ENCODE peak calls at places on chromosomes 6 and 20, in nine cellular contexts. One of them, this sample, is unnamed.

GRCh38 chr6:145278163-145278807 is 457.0 kb downstream of the EPM2A start:
- DNase-seq in dorsolateral prefrontal cortex: no peak
- DNase-seq in astrocyte: peak; percentile 68
- DNase-seq in PC-9: no peak
- DNase-seq in H9: no peak
- DNase-seq in activated T-helper 1 cell treated with Interleukin-2 at 50 U/mL for 16 hours: no peak
- DNase-seq in glomerular endothelial cell: no peak
- DNase-seq in GOT3: no peak
- DNase-seq in NCI-H510A treated with DMSO at 0.1 percent for 48 hours: no peak
- DNase-seq in this sample: no peak

GRCh38 chr6:41367700-41368099 is 32.3 kb downstream of the NCR2 start:
- DNase-seq in dorsolateral prefrontal cortex: peak; percentile 49
- DNase-seq in astrocyte: peak; percentile 29
- DNase-seq in PC-9: peak; percentile 37
- DNase-seq in H9: peak; percentile 88
- DNase-seq in activated T-helper 1 cell treated with Interleukin-2 at 50 U/mL for 16 hours: no peak
- DNase-seq in glomerular endothelial cell: no peak
- DNase-seq in GOT3: no peak
- DNase-seq in NCI-H510A treated with DMSO at 0.1 percent for 48 hours: peak; percentile 57
- DNase-seq in this sample: no peak

GRCh38 chr6:54624779-54625178 is 221.8 kb upstream of the FAM83B start:
- DNase-seq in dorsolateral prefrontal cortex: no peak
- DNase-seq in astrocyte: peak; percentile 98
- DNase-seq in PC-9: no peak
- DNase-seq in H9: no peak
- DNase-seq in activated T-helper 1 cell treated with Interleukin-2 at 50 U/mL for 16 hours: no peak
- DNase-seq in glomerular endothelial cell: no peak
- DNase-seq in GOT3: no peak
- DNase-seq in NCI-H510A treated with DMSO at 0.1 percent for 48 hours: no peak
- DNase-seq in this sample: no peak

GRCh38 chr6:4253604-4254211 is 118.3 kb upstream of the ECI2 start:
- DNase-seq in dorsolateral prefrontal cortex: no peak
- DNase-seq in astrocyte: peak; percentile 54
- DNase-seq in PC-9: no peak
- DNase-seq in H9: no peak
- DNase-seq in activated T-helper 1 cell treated with Interleukin-2 at 50 U/mL for 16 hours: no peak
- DNase-seq in glomerular endothelial cell: peak; percentile 73
- DNase-seq in GOT3: no peak
- DNase-seq in NCI-H510A treated with DMSO at 0.1 percent for 48 hours: peak; percentile 36
- DNase-seq in this sample: no peak

GRCh38 chr6:108874470-108875160 is 26.4 kb downstream of the ARMC2 start:
- DNase-seq in dorsolateral prefrontal cortex: no peak
- DNase-seq in astrocyte: no peak
- DNase-seq in PC-9: no peak
- DNase-seq in H9: no peak
- DNase-seq in activated T-helper 1 cell treated with Interleukin-2 at 50 U/mL for 16 hours: no peak
- DNase-seq in glomerular endothelial cell: no peak
- DNase-seq in GOT3: no peak
- DNase-seq in NCI-H510A treated with DMSO at 0.1 percent for 48 hours: no peak
- DNase-seq in this sample: no peak

GRCh38 chr6:2016040-2016439 is 229.4 kb downstream of the GMDS start:
- DNase-seq in dorsolateral prefrontal cortex: no peak
- DNase-seq in astrocyte: no peak
- DNase-seq in PC-9: no peak
- DNase-seq in H9: no peak
- DNase-seq in activated T-helper 1 cell treated with Interleukin-2 at 50 U/mL for 16 hours: no peak
- DNase-seq in glomerular endothelial cell: no peak
- DNase-seq in GOT3: no peak
- DNase-seq in NCI-H510A treated with DMSO at 0.1 percent for 48 hours: no peak
- DNase-seq in this sample: no peak

GRCh38 chr6:28137458-28138020 is 4.1 kb upstream of the ZKSCAN8 start:
- DNase-seq in dorsolateral prefrontal cortex: no peak
- DNase-seq in astrocyte: peak; percentile 3
- DNase-seq in PC-9: no peak
- DNase-seq in H9: no peak
- DNase-seq in activated T-helper 1 cell treated with Interleukin-2 at 50 U/mL for 16 hours: no peak
- DNase-seq in glomerular endothelial cell: no peak
- DNase-seq in GOT3: no peak
- DNase-seq in NCI-H510A treated with DMSO at 0.1 percent for 48 hours: no peak
- DNase-seq in this sample: no peak

GRCh38 chr6:75581231-75581630 is 20.4 kb upstream of the SENP6 start:
- DNase-seq in dorsolateral prefrontal cortex: no peak
- DNase-seq in astrocyte: no peak
- DNase-seq in PC-9: no peak
- DNase-seq in H9: no peak
- DNase-seq in activated T-helper 1 cell treated with Interleukin-2 at 50 U/mL for 16 hours: no peak
- DNase-seq in glomerular endothelial cell: no peak
- DNase-seq in GOT3: no peak
- DNase-seq in NCI-H510A treated with DMSO at 0.1 percent for 48 hours: no peak
- DNase-seq in this sample: no peak

GRCh38 chr20:61905781-61906523 is 159.7 kb downstream of the TAF4 start:
- DNase-seq in dorsolateral prefrontal cortex: no peak
- DNase-seq in astrocyte: no peak
- DNase-seq in PC-9: no peak
- DNase-seq in H9: no peak
- DNase-seq in activated T-helper 1 cell treated with Interleukin-2 at 50 U/mL for 16 hours: no peak
- DNase-seq in glomerular endothelial cell: no peak
- DNase-seq in GOT3: no peak
- DNase-seq in NCI-H510A treated with DMSO at 0.1 percent for 48 hours: no peak
- DNase-seq in this sample: no peak

GRCh38 chr6:100657678-100658330 is 193.1 kb upstream of the SIM1 start:
- DNase-seq in dorsolateral prefrontal cortex: no peak
- DNase-seq in astrocyte: no peak
- DNase-seq in PC-9: peak; percentile 56
- DNase-seq in H9: no peak
- DNase-seq in activated T-helper 1 cell treated with Interleukin-2 at 50 U/mL for 16 hours: no peak
- DNase-seq in glomerular endothelial cell: no peak
- DNase-seq in GOT3: no peak
- DNase-seq in NCI-H510A treated with DMSO at 0.1 percent for 48 hours: peak; percentile 43
- DNase-seq in this sample: no peak

GRCh38 chr6:154331750-154332149 is 24.9 kb downstream of the IPCEF1 start:
- DNase-seq in dorsolateral prefrontal cortex: no peak
- DNase-seq in astrocyte: no peak
- DNase-seq in PC-9: no peak
- DNase-seq in H9: no peak
- DNase-seq in activated T-helper 1 cell treated with Interleukin-2 at 50 U/mL for 16 hours: no peak
- DNase-seq in glomerular endothelial cell: no peak
- DNase-seq in GOT3: no peak
- DNase-seq in NCI-H510A treated with DMSO at 0.1 percent for 48 hours: no peak
- DNase-seq in this sample: no peak

GRCh38 chr20:653110-653589 is at the start of gene SRXN1:
- DNase-seq in dorsolateral prefrontal cortex: peak; percentile 83
- DNase-seq in astrocyte: peak; percentile 86
- DNase-seq in PC-9: peak; percentile 76
- DNase-seq in H9: peak; percentile 89
- DNase-seq in activated T-helper 1 cell treated with Interleukin-2 at 50 U/mL for 16 hours: peak; percentile 73
- DNase-seq in glomerular endothelial cell: no peak
- DNase-seq in GOT3: peak; percentile 86
- DNase-seq in NCI-H510A treated with DMSO at 0.1 percent for 48 hours: peak; percentile 75
- DNase-seq in this sample: peak; percentile 47

GRCh38 chr6:27422651-27423332 is 34.2 kb downstream of the ZNF391 start:
- DNase-seq in dorsolateral prefrontal cortex: no peak
- DNase-seq in astrocyte: no peak
- DNase-seq in PC-9: no peak
- DNase-seq in H9: peak; percentile 48
- DNase-seq in activated T-helper 1 cell treated with Interleukin-2 at 50 U/mL for 16 hours: no peak
- DNase-seq in glomerular endothelial cell: no peak
- DNase-seq in GOT3: no peak
- DNase-seq in NCI-H510A treated with DMSO at 0.1 percent for 48 hours: no peak
- DNase-seq in this sample: no peak

GRCh38 chr6:44020148-44020547 is 107.1 kb downstream of the MRPL14 start:
- DNase-seq in dorsolateral prefrontal cortex: no peak
- DNase-seq in astrocyte: no peak
- DNase-seq in PC-9: no peak
- DNase-seq in H9: no peak
- DNase-seq in activated T-helper 1 cell treated with Interleukin-2 at 50 U/mL for 16 hours: no peak
- DNase-seq in glomerular endothelial cell: no peak
- DNase-seq in GOT3: no peak
- DNase-seq in NCI-H510A treated with DMSO at 0.1 percent for 48 hours: no peak
- DNase-seq in this sample: no peak

GRCh38 chr6:36599791-36600209 is 5.6 kb downstream of the SRSF3 start:
- DNase-seq in dorsolateral prefrontal cortex: peak; percentile 34
- DNase-seq in astrocyte: peak; percentile 55
- DNase-seq in PC-9: no peak
- DNase-seq in H9: peak; percentile 79
- DNase-seq in activated T-helper 1 cell treated with Interleukin-2 at 50 U/mL for 16 hours: peak; percentile 45
- DNase-seq in glomerular endothelial cell: no peak
- DNase-seq in GOT3: no peak
- DNase-seq in NCI-H510A treated with DMSO at 0.1 percent for 48 hours: no peak
- DNase-seq in this sample: peak; percentile 18

GRCh38 chr6:139534472-139535115 is 160.1 kb upstream of the CITED2 start:
- DNase-seq in dorsolateral prefrontal cortex: no peak
- DNase-seq in astrocyte: no peak
- DNase-seq in PC-9: no peak
- DNase-seq in H9: no peak
- DNase-seq in activated T-helper 1 cell treated with Interleukin-2 at 50 U/mL for 16 hours: no peak
- DNase-seq in glomerular endothelial cell: no peak
- DNase-seq in GOT3: no peak
- DNase-seq in NCI-H510A treated with DMSO at 0.1 percent for 48 hours: peak; percentile 1
- DNase-seq in this sample: no peak

GRCh38 chr6:148629197-148629909 is 117.5 kb upstream of the UST start:
- DNase-seq in dorsolateral prefrontal cortex: no peak
- DNase-seq in astrocyte: no peak
- DNase-seq in PC-9: no peak
- DNase-seq in H9: no peak
- DNase-seq in activated T-helper 1 cell treated with Interleukin-2 at 50 U/mL for 16 hours: no peak
- DNase-seq in glomerular endothelial cell: no peak
- DNase-seq in GOT3: no peak
- DNase-seq in NCI-H510A treated with DMSO at 0.1 percent for 48 hours: peak; percentile 59
- DNase-seq in this sample: no peak

GRCh38 chr6:398558-399078 is 7.1 kb downstream of the IRF4 start:
- DNase-seq in dorsolateral prefrontal cortex: no peak
- DNase-seq in astrocyte: no peak
- DNase-seq in PC-9: no peak
- DNase-seq in H9: no peak
- DNase-seq in activated T-helper 1 cell treated with Interleukin-2 at 50 U/mL for 16 hours: no peak
- DNase-seq in glomerular endothelial cell: no peak
- DNase-seq in GOT3: no peak
- DNase-seq in NCI-H510A treated with DMSO at 0.1 percent for 48 hours: no peak
- DNase-seq in this sample: no peak

GRCh38 chr6:115370202-115370601 is 690.5 kb downstream of the FRK start:
- DNase-seq in dorsolateral prefrontal cortex: no peak
- DNase-seq in astrocyte: no peak
- DNase-seq in PC-9: no peak
- DNase-seq in H9: no peak
- DNase-seq in activated T-helper 1 cell treated with Interleukin-2 at 50 U/mL for 16 hours: no peak
- DNase-seq in glomerular endothelial cell: no peak
- DNase-seq in GOT3: no peak
- DNase-seq in NCI-H510A treated with DMSO at 0.1 percent for 48 hours: no peak
- DNase-seq in this sample: no peak

GRCh38 chr20:35743693-35744491 is 1.8 kb upstream of the RBM39 start:
- DNase-seq in dorsolateral prefrontal cortex: no peak
- DNase-seq in astrocyte: no peak
- DNase-seq in PC-9: no peak
- DNase-seq in H9: no peak
- DNase-seq in activated T-helper 1 cell treated with Interleukin-2 at 50 U/mL for 16 hours: no peak
- DNase-seq in glomerular endothelial cell: no peak
- DNase-seq in GOT3: no peak
- DNase-seq in NCI-H510A treated with DMSO at 0.1 percent for 48 hours: no peak
- DNase-seq in this sample: no peak

GRCh38 chr20:45354423-45355208 is 6.4 kb upstream of the SDC4 start:
- DNase-seq in dorsolateral prefrontal cortex: no peak
- DNase-seq in astrocyte: peak; percentile 95
- DNase-seq in PC-9: no peak
- DNase-seq in H9: no peak
- DNase-seq in activated T-helper 1 cell treated with Interleukin-2 at 50 U/mL for 16 hours: no peak
- DNase-seq in glomerular endothelial cell: no peak
- DNase-seq in GOT3: no peak
- DNase-seq in NCI-H510A treated with DMSO at 0.1 percent for 48 hours: no peak
- DNase-seq in this sample: no peak

GRCh38 chr20:58753267-58753928 is 60.8 kb downstream of the NPEPL1 start:
- DNase-seq in dorsolateral prefrontal cortex: no peak
- DNase-seq in astrocyte: no peak
- DNase-seq in PC-9: no peak
- DNase-seq in H9: peak; percentile 73
- DNase-seq in activated T-helper 1 cell treated with Interleukin-2 at 50 U/mL for 16 hours: no peak
- DNase-seq in glomerular endothelial cell: no peak
- DNase-seq in GOT3: no peak
- DNase-seq in NCI-H510A treated with DMSO at 0.1 percent for 48 hours: no peak
- DNase-seq in this sample: no peak

GRCh38 chr20:38218566-38218885 is 42.0 kb downstream of the KIAA1755 start:
- DNase-seq in dorsolateral prefrontal cortex: no peak
- DNase-seq in astrocyte: no peak
- DNase-seq in PC-9: no peak
- DNase-seq in H9: no peak
- DNase-seq in activated T-helper 1 cell treated with Interleukin-2 at 50 U/mL for 16 hours: no peak
- DNase-seq in glomerular endothelial cell: no peak
- DNase-seq in GOT3: no peak
- DNase-seq in NCI-H510A treated with DMSO at 0.1 percent for 48 hours: no peak
- DNase-seq in this sample: no peak

GRCh38 chr6:151292974-151293373 is 53.2 kb downstream of the AKAP12 start:
- DNase-seq in dorsolateral prefrontal cortex: no peak
- DNase-seq in astrocyte: peak; percentile 62
- DNase-seq in PC-9: no peak
- DNase-seq in H9: no peak
- DNase-seq in activated T-helper 1 cell treated with Interleukin-2 at 50 U/mL for 16 hours: no peak
- DNase-seq in glomerular endothelial cell: no peak
- DNase-seq in GOT3: no peak
- DNase-seq in NCI-H510A treated with DMSO at 0.1 percent for 48 hours: no peak
- DNase-seq in this sample: no peak

GRCh38 chr6:37324131-37325033 is 29.4 kb upstream of the RNF8 start:
- DNase-seq in dorsolateral prefrontal cortex: no peak
- DNase-seq in astrocyte: peak; percentile 27
- DNase-seq in PC-9: peak; percentile 72
- DNase-seq in H9: no peak
- DNase-seq in activated T-helper 1 cell treated with Interleukin-2 at 50 U/mL for 16 hours: no peak
- DNase-seq in glomerular endothelial cell: no peak
- DNase-seq in GOT3: no peak
- DNase-seq in NCI-H510A treated with DMSO at 0.1 percent for 48 hours: no peak
- DNase-seq in this sample: peak; percentile 26

GRCh38 chr6:100152201-100152600 is 158.2 kb upstream of the MCHR2 start:
- DNase-seq in dorsolateral prefrontal cortex: no peak
- DNase-seq in astrocyte: no peak
- DNase-seq in PC-9: no peak
- DNase-seq in H9: no peak
- DNase-seq in activated T-helper 1 cell treated with Interleukin-2 at 50 U/mL for 16 hours: no peak
- DNase-seq in glomerular endothelial cell: no peak
- DNase-seq in GOT3: no peak
- DNase-seq in NCI-H510A treated with DMSO at 0.1 percent for 48 hours: no peak
- DNase-seq in this sample: no peak

GRCh38 chr20:62815066-62815991 is 1.5 kb upstream of the COL9A3 start:
- DNase-seq in dorsolateral prefrontal cortex: no peak
- DNase-seq in astrocyte: peak; percentile 43
- DNase-seq in PC-9: peak; percentile 57
- DNase-seq in H9: peak; percentile 81
- DNase-seq in activated T-helper 1 cell treated with Interleukin-2 at 50 U/mL for 16 hours: no peak
- DNase-seq in glomerular endothelial cell: no peak
- DNase-seq in GOT3: no peak
- DNase-seq in NCI-H510A treated with DMSO at 0.1 percent for 48 hours: no peak
- DNase-seq in this sample: no peak

GRCh38 chr6:44630125-44631028 is 242.9 kb downstream of the CDC5L start:
- DNase-seq in dorsolateral prefrontal cortex: no peak
- DNase-seq in astrocyte: peak; percentile 63
- DNase-seq in PC-9: no peak
- DNase-seq in H9: peak; percentile 88
- DNase-seq in activated T-helper 1 cell treated with Interleukin-2 at 50 U/mL for 16 hours: no peak
- DNase-seq in glomerular endothelial cell: no peak
- DNase-seq in GOT3: peak; percentile 20
- DNase-seq in NCI-H510A treated with DMSO at 0.1 percent for 48 hours: peak; percentile 38
- DNase-seq in this sample: peak; percentile 43

GRCh38 chr6:11653028-11653583 is 115.6 kb downstream of the TMEM170B start:
- DNase-seq in dorsolateral prefrontal cortex: no peak
- DNase-seq in astrocyte: peak; percentile 93
- DNase-seq in PC-9: peak; percentile 69
- DNase-seq in H9: no peak
- DNase-seq in activated T-helper 1 cell treated with Interleukin-2 at 50 U/mL for 16 hours: no peak
- DNase-seq in glomerular endothelial cell: peak; percentile 99
- DNase-seq in GOT3: no peak
- DNase-seq in NCI-H510A treated with DMSO at 0.1 percent for 48 hours: no peak
- DNase-seq in this sample: peak; percentile 70

GRCh38 chr20:24608926-24609667 is 139.7 kb downstream of the SYNDIG1 start:
- DNase-seq in dorsolateral prefrontal cortex: no peak
- DNase-seq in astrocyte: no peak
- DNase-seq in PC-9: no peak
- DNase-seq in H9: no peak
- DNase-seq in activated T-helper 1 cell treated with Interleukin-2 at 50 U/mL for 16 hours: no peak
- DNase-seq in glomerular endothelial cell: no peak
- DNase-seq in GOT3: no peak
- DNase-seq in NCI-H510A treated with DMSO at 0.1 percent for 48 hours: no peak
- DNase-seq in this sample: no peak

GRCh38 chr20:36754656-36755222 is 8.8 kb upstream of the NDRG3 start:
- DNase-seq in dorsolateral prefrontal cortex: peak; percentile 50
- DNase-seq in astrocyte: peak; percentile 48
- DNase-seq in PC-9: peak; percentile 55
- DNase-seq in H9: peak; percentile 63
- DNase-seq in activated T-helper 1 cell treated with Interleukin-2 at 50 U/mL for 16 hours: peak; percentile 3
- DNase-seq in glomerular endothelial cell: no peak
- DNase-seq in GOT3: peak; percentile 20
- DNase-seq in NCI-H510A treated with DMSO at 0.1 percent for 48 hours: peak; percentile 60
- DNase-seq in this sample: peak; percentile 33

This sample was measured in T1000.